ENCODE peak calls at places on chromosome 22, in nine cellular contexts. One of them, this sample, is unnamed.

GRCh38 chr22:40911772-40912171 is 39.4 kb upstream of the RBX1 start:
- DNase-seq in stimulated activated naive CD8-positive, alpha-beta T cell treated with anti-CD3 and anti-CD28 coated beads, Interleukin-15, amount 100 ng/mL, for 72 hours: no peak
- DNase-seq in spleen: no peak
- DNase-seq in MCF 10A: no peak
- DNase-seq in GF-D8: no peak
- DNase-seq in RKO: no peak
- DNase-seq in NCI-H1105 treated with DMSO at 0.1 percent for 48 hours: no peak
- DNase-seq in DMS 273 treated with DMSO at 0.1 percent for 48 hours: no peak
- DNase-seq in activated naive CD4-positive, alpha-beta T cell treated with anti-CD3 and anti-CD28 coated beads, Interleukin-2, amount 10 ng/mL, durations not matched to agents 7 days and 5 days: no peak
- DNase-seq in this sample: no peak

GRCh38 chr22:39514373-39514973 is 5.9 kb upstream of the ATF4 start:
- DNase-seq in GF-D8: no peak
- DNase-seq in spleen: no peak
- DNase-seq in RKO: no peak
- DNase-seq in DMS 273 treated with DMSO at 0.1 percent for 48 hours: no peak
- DNase-seq in MCF 10A: peak
- DNase-seq in activated naive CD4-positive, alpha-beta T cell treated with anti-CD3 and anti-CD28 coated beads, Interleukin-2, amount 10 ng/mL, durations not matched to agents 7 days and 5 days: peak
- DNase-seq in NCI-H1105 treated with DMSO at 0.1 percent for 48 hours: no peak
- DNase-seq in stimulated activated naive CD8-positive, alpha-beta T cell treated with anti-CD3 and anti-CD28 coated beads, Interleukin-15, amount 100 ng/mL, for 72 hours: peak
- DNase-seq in this sample: no peak

GRCh38 chr22:27585141-27585540 is 216.4 kb downstream of the MN1 start:
- DNase-seq in NCI-H1105 treated with DMSO at 0.1 percent for 48 hours: no peak
- DNase-seq in GF-D8: no peak
- DNase-seq in DMS 273 treated with DMSO at 0.1 percent for 48 hours: no peak
- DNase-seq in MCF 10A: no peak
- DNase-seq in spleen: peak
- DNase-seq in activated naive CD4-positive, alpha-beta T cell treated with anti-CD3 and anti-CD28 coated beads, Interleukin-2, amount 10 ng/mL, durations not matched to agents 7 days and 5 days: no peak
- DNase-seq in RKO: peak
- DNase-seq in stimulated activated naive CD8-positive, alpha-beta T cell treated with anti-CD3 and anti-CD28 coated beads, Interleukin-15, amount 100 ng/mL, for 72 hours: no peak
- DNase-seq in this sample: no peak

GRCh38 chr22:30968015-30968923 is at the start of gene MORC2:
- DNase-seq in stimulated activated naive CD8-positive, alpha-beta T cell treated with anti-CD3 and anti-CD28 coated beads, Interleukin-15, amount 100 ng/mL, for 72 hours: no peak
- DNase-seq in activated naive CD4-positive, alpha-beta T cell treated with anti-CD3 and anti-CD28 coated beads, Interleukin-2, amount 10 ng/mL, durations not matched to agents 7 days and 5 days: no peak
- DNase-seq in DMS 273 treated with DMSO at 0.1 percent for 48 hours: peak
- DNase-seq in RKO: peak
- DNase-seq in GF-D8: peak
- DNase-seq in MCF 10A: no peak
- DNase-seq in NCI-H1105 treated with DMSO at 0.1 percent for 48 hours: peak
- DNase-seq in spleen: no peak
- DNase-seq in this sample: no peak

GRCh38 chr22:39734866-39735265 is 158.7 kb downstream of the ENTHD1 start:
- DNase-seq in GF-D8: no peak
- DNase-seq in RKO: no peak
- DNase-seq in activated naive CD4-positive, alpha-beta T cell treated with anti-CD3 and anti-CD28 coated beads, Interleukin-2, amount 10 ng/mL, durations not matched to agents 7 days and 5 days: no peak
- DNase-seq in MCF 10A: no peak
- DNase-seq in stimulated activated naive CD8-positive, alpha-beta T cell treated with anti-CD3 and anti-CD28 coated beads, Interleukin-15, amount 100 ng/mL, for 72 hours: no peak
- DNase-seq in DMS 273 treated with DMSO at 0.1 percent for 48 hours: no peak
- DNase-seq in NCI-H1105 treated with DMSO at 0.1 percent for 48 hours: no peak
- DNase-seq in spleen: no peak
- DNase-seq in this sample: no peak

GRCh38 chr22:19831016-19831415 is 23.7 kb downstream of the GNB1L start:
- DNase-seq in activated naive CD4-positive, alpha-beta T cell treated with anti-CD3 and anti-CD28 coated beads, Interleukin-2, amount 10 ng/mL, durations not matched to agents 7 days and 5 days: no peak
- DNase-seq in spleen: no peak
- DNase-seq in RKO: no peak
- DNase-seq in NCI-H1105 treated with DMSO at 0.1 percent for 48 hours: no peak
- DNase-seq in GF-D8: no peak
- DNase-seq in DMS 273 treated with DMSO at 0.1 percent for 48 hours: no peak
- DNase-seq in stimulated activated naive CD8-positive, alpha-beta T cell treated with anti-CD3 and anti-CD28 coated beads, Interleukin-15, amount 100 ng/mL, for 72 hours: no peak
- DNase-seq in MCF 10A: no peak
- DNase-seq in this sample: no peak

GRCh38 chr22:45983797-45984196 is 6.8 kb upstream of the WNT7B start:
- DNase-seq in DMS 273 treated with DMSO at 0.1 percent for 48 hours: no peak
- DNase-seq in GF-D8: no peak
- DNase-seq in MCF 10A: no peak
- DNase-seq in RKO: no peak
- DNase-seq in NCI-H1105 treated with DMSO at 0.1 percent for 48 hours: no peak
- DNase-seq in spleen: no peak
- DNase-seq in stimulated activated naive CD8-positive, alpha-beta T cell treated with anti-CD3 and anti-CD28 coated beads, Interleukin-15, amount 100 ng/mL, for 72 hours: no peak
- DNase-seq in activated naive CD4-positive, alpha-beta T cell treated with anti-CD3 and anti-CD28 coated beads, Interleukin-2, amount 10 ng/mL, durations not matched to agents 7 days and 5 days: no peak
- DNase-seq in this sample: no peak

GRCh38 chr22:42083119-42083518 is 3.6 kb downstream of the SMDT1 start:
- DNase-seq in GF-D8: no peak
- DNase-seq in activated naive CD4-positive, alpha-beta T cell treated with anti-CD3 and anti-CD28 coated beads, Interleukin-2, amount 10 ng/mL, durations not matched to agents 7 days and 5 days: no peak
- DNase-seq in stimulated activated naive CD8-positive, alpha-beta T cell treated with anti-CD3 and anti-CD28 coated beads, Interleukin-15, amount 100 ng/mL, for 72 hours: no peak
- DNase-seq in DMS 273 treated with DMSO at 0.1 percent for 48 hours: no peak
- DNase-seq in NCI-H1105 treated with DMSO at 0.1 percent for 48 hours: no peak
- DNase-seq in spleen: no peak
- DNase-seq in RKO: no peak
- DNase-seq in MCF 10A: no peak
- DNase-seq in this sample: no peak

GRCh38 chr22:23218053-23218866 is 38.0 kb downstream of the BCR start:
- DNase-seq in activated naive CD4-positive, alpha-beta T cell treated with anti-CD3 and anti-CD28 coated beads, Interleukin-2, amount 10 ng/mL, durations not matched to agents 7 days and 5 days: no peak
- DNase-seq in spleen: peak
- DNase-seq in stimulated activated naive CD8-positive, alpha-beta T cell treated with anti-CD3 and anti-CD28 coated beads, Interleukin-15, amount 100 ng/mL, for 72 hours: no peak
- DNase-seq in NCI-H1105 treated with DMSO at 0.1 percent for 48 hours: no peak
- DNase-seq in RKO: no peak
- DNase-seq in MCF 10A: no peak
- DNase-seq in GF-D8: no peak
- DNase-seq in DMS 273 treated with DMSO at 0.1 percent for 48 hours: no peak
- DNase-seq in this sample: no peak

GRCh38 chr22:23158516-23159286 is 13.4 kb downstream of the RAB36 start:
- DNase-seq in MCF 10A: no peak
- DNase-seq in GF-D8: no peak
- DNase-seq in stimulated activated naive CD8-positive, alpha-beta T cell treated with anti-CD3 and anti-CD28 coated beads, Interleukin-15, amount 100 ng/mL, for 72 hours: no peak
- DNase-seq in activated naive CD4-positive, alpha-beta T cell treated with anti-CD3 and anti-CD28 coated beads, Interleukin-2, amount 10 ng/mL, durations not matched to agents 7 days and 5 days: no peak
- DNase-seq in RKO: no peak
- DNase-seq in spleen: peak
- DNase-seq in NCI-H1105 treated with DMSO at 0.1 percent for 48 hours: no peak
- DNase-seq in DMS 273 treated with DMSO at 0.1 percent for 48 hours: no peak
- DNase-seq in this sample: no peak